ENCODE peak calls at places on chromosomes 7 and 10, in nine cellular contexts. K is mesenchymal stem cell; F is T-helper 17 cell; D is Calu3; H is C1 segment of cervical spinal cord; B is B cell; Z is progenitor cell of endocrine pancreas; C is activated CD4-positive, alpha-beta memory T cell treated with anti-CD3 and anti-CD28 coated beads for 36 hours; Y is epithelial cell of esophagus. T is an unnamed sample.

GRCh38 chr10:108385963-108386362 is 1221.5 kb upstream of the SORCS1 start:
- DNase-seq in K (no peak), F (no peak), D (no peak), H (no peak), B (no peak), Z (no peak), C (no peak), Y (peak), T (peak)

GRCh38 chr7:93913197-93913596 is 6.8 kb downstream of the GNGT1 start:
- DNase-seq in K (no peak), F (no peak), D (no peak), H (no peak), B (no peak), Z (no peak), C (no peak), Y (no peak), T (peak)

GRCh38 chr7:134798155-134798554 is 18.7 kb downstream of the CALD1 start:
- DNase-seq in K (no peak), F (no peak), D (no peak), H (no peak), B (no peak), Z (no peak), C (no peak), Y (no peak), T (no peak)

GRCh38 chr10:14904316-14904732 is 25.7 kb downstream of the SUV39H2 start:
- DNase-seq in K (peak), F (no peak), D (peak), H (no peak), B (peak), Z (no peak), C (peak), Y (peak), T (peak)

GRCh38 chr10:35640951-35641429 is 1.1 kb downstream of the FZD8 start:
- DNase-seq in K (peak), F (peak), D (peak), H (no peak), B (peak), Z (peak), C (peak), Y (peak), T (peak)

GRCh38 chr7:5230272-5231067 is 40.4 kb downstream of the WIPI2 start:
- DNase-seq in K (no peak), F (no peak), D (no peak), H (no peak), B (peak), Z (no peak), C (no peak), Y (peak), T (no peak)

GRCh38 chr10:79321951-79322350 is 25.3 kb upstream of the PPIF start:
- DNase-seq in K (no peak), F (no peak), D (no peak), H (no peak), B (no peak), Z (no peak), C (no peak), Y (peak), T (no peak)

GRCh38 chr7:30923774-30924413 is 12.2 kb downstream of the AQP1 start:
- DNase-seq in K (no peak), F (peak), D (peak), H (no peak), B (no peak), Z (peak), C (peak), Y (no peak), T (no peak)

GRCh38 chr7:82468435-82468834 is 24.9 kb upstream of the CACNA2D1 start:
- DNase-seq in K (no peak), F (no peak), D (no peak), H (no peak), B (no peak), Z (no peak), C (no peak), Y (no peak), T (no peak)